ENCODE peak calls at places on chromosomes 2 and 18, in nine cellular contexts. One of them, this sample, is unnamed.

GRCh38 chr2:71500426-71501079 is 47.2 kb downstream of the DYSF start:
- DNase-seq in mesendoderm: peak; percentile 66
- DNase-seq in amniotic stem cell: no peak
- DNase-seq in astrocyte: no peak
- DNase-seq in pancreas: no peak
- DNase-seq in smooth muscle cell of the brain vasculature: no peak
- DNase-seq in naive B cell: no peak
- DNase-seq in vagina: no peak
- DNase-seq in MCF 10A: no peak
- DNase-seq in this sample: no peak

GRCh38 chr18:61946449-61946848 is 53.6 kb upstream of the RNF152 start:
- DNase-seq in mesendoderm: no peak
- DNase-seq in amniotic stem cell: peak; percentile 39
- DNase-seq in astrocyte: peak; percentile 86
- DNase-seq in pancreas: no peak
- DNase-seq in smooth muscle cell of the brain vasculature: no peak
- DNase-seq in naive B cell: no peak
- DNase-seq in vagina: no peak
- DNase-seq in MCF 10A: no peak
- DNase-seq in this sample: no peak

GRCh38 chr2:88642278-88642677 is 15.0 kb upstream of the EIF2AK3 start:
- DNase-seq in mesendoderm: no peak
- DNase-seq in amniotic stem cell: no peak
- DNase-seq in astrocyte: no peak
- DNase-seq in pancreas: no peak
- DNase-seq in smooth muscle cell of the brain vasculature: no peak
- DNase-seq in naive B cell: no peak
- DNase-seq in vagina: no peak
- DNase-seq in MCF 10A: no peak
- DNase-seq in this sample: no peak

GRCh38 chr2:240351826-240352426 is 83.5 kb upstream of the GPC1 start:
- DNase-seq in mesendoderm: no peak
- DNase-seq in amniotic stem cell: no peak
- DNase-seq in astrocyte: no peak
- DNase-seq in pancreas: no peak
- DNase-seq in smooth muscle cell of the brain vasculature: no peak
- DNase-seq in naive B cell: no peak
- DNase-seq in vagina: no peak
- DNase-seq in MCF 10A: no peak
- DNase-seq in this sample: no peak

GRCh38 chr2:70357076-70358071 is 55.5 kb upstream of the FAM136A start:
- DNase-seq in mesendoderm: peak; percentile 74
- DNase-seq in amniotic stem cell: no peak
- DNase-seq in astrocyte: no peak
- DNase-seq in pancreas: no peak
- DNase-seq in smooth muscle cell of the brain vasculature: no peak
- DNase-seq in naive B cell: no peak
- DNase-seq in vagina: no peak
- DNase-seq in MCF 10A: no peak
- DNase-seq in this sample: no peak

GRCh38 chr2:49834433-49834832 is 680.1 kb upstream of the FSHR start:
- DNase-seq in mesendoderm: peak; percentile 76
- DNase-seq in amniotic stem cell: no peak
- DNase-seq in astrocyte: no peak
- DNase-seq in pancreas: no peak
- DNase-seq in smooth muscle cell of the brain vasculature: no peak
- DNase-seq in naive B cell: no peak
- DNase-seq in vagina: no peak
- DNase-seq in MCF 10A: no peak
- DNase-seq in this sample: no peak

GRCh38 chr2:113198790-113199612 is 25.2 kb downstream of the PSD4 start:
- DNase-seq in mesendoderm: peak; percentile 89
- DNase-seq in amniotic stem cell: peak; percentile 50
- DNase-seq in astrocyte: peak; percentile 37
- DNase-seq in pancreas: peak; percentile 93
- DNase-seq in smooth muscle cell of the brain vasculature: no peak
- DNase-seq in naive B cell: peak; percentile 76
- DNase-seq in vagina: no peak
- DNase-seq in MCF 10A: peak; percentile 80
- DNase-seq in this sample: peak; percentile 79

GRCh38 chr2:95231723-95232122 is 24.4 kb downstream of the ZNF892 start:
- DNase-seq in mesendoderm: peak; percentile 90
- DNase-seq in amniotic stem cell: peak; percentile 3
- DNase-seq in astrocyte: peak; percentile 46
- DNase-seq in pancreas: peak; percentile 52
- DNase-seq in smooth muscle cell of the brain vasculature: peak; percentile 9
- DNase-seq in naive B cell: no peak
- DNase-seq in vagina: no peak
- DNase-seq in MCF 10A: peak; percentile 89
- DNase-seq in this sample: peak; percentile 32

GRCh38 chr2:8574196-8575010 is 107.5 kb upstream of the ID2 start:
- DNase-seq in mesendoderm: no peak
- DNase-seq in amniotic stem cell: no peak
- DNase-seq in astrocyte: peak; percentile 43
- DNase-seq in pancreas: peak; percentile 42
- DNase-seq in smooth muscle cell of the brain vasculature: no peak
- DNase-seq in naive B cell: no peak
- DNase-seq in vagina: peak; percentile 84
- DNase-seq in MCF 10A: peak; percentile 18
- DNase-seq in this sample: no peak

GRCh38 chr18:24114924-24115549 is 23.8 kb upstream of the CABYR start:
- DNase-seq in mesendoderm: no peak
- DNase-seq in amniotic stem cell: no peak
- DNase-seq in astrocyte: no peak
- DNase-seq in pancreas: no peak
- DNase-seq in smooth muscle cell of the brain vasculature: no peak
- DNase-seq in naive B cell: no peak
- DNase-seq in vagina: no peak
- DNase-seq in MCF 10A: no peak
- DNase-seq in this sample: no peak

GRCh38 chr2:172248381-172249173 is 145.9 kb upstream of the DLX2 start:
- DNase-seq in mesendoderm: peak; percentile 96
- DNase-seq in amniotic stem cell: no peak
- DNase-seq in astrocyte: peak; percentile 70
- DNase-seq in pancreas: no peak
- DNase-seq in smooth muscle cell of the brain vasculature: no peak
- DNase-seq in naive B cell: no peak
- DNase-seq in vagina: no peak
- DNase-seq in MCF 10A: peak; percentile 71
- DNase-seq in this sample: no peak

This sample was measured in activated CD4-positive, CD25-positive, alpha-beta regulatory T cell treated with anti-CD3 and anti-CD28 coated beads, Interleukin-2, amount 50 U/mL, for 72 hours.